ENCODE peak calls at places on chromosomes 2 and 18, in four cellular contexts. I, W, Q and U are unnamed samples.

GRCh38 chr2:25672500-25673169 is 742 bp downstream of the DTNB start:
- DNase-seq in I (peak; percentile 80), W (peak; percentile 75), Q (peak; percentile 45), U (peak; percentile 82)

GRCh38 chr2:45860136-45861106 is 208.9 kb downstream of the PRKCE start:
- DNase-seq in I (peak; percentile 81), W (peak; percentile 77), Q (peak; percentile 36), U (no peak)

GRCh38 chr18:55219059-55219458 is 259.8 kb upstream of the CCDC68 start:
- DNase-seq in I (no peak), W (no peak), Q (no peak), U (no peak)

GRCh38 chr18:69239849-69240248 is 160.8 kb upstream of the DOK6 start:
- DNase-seq in I (no peak), W (no peak), Q (no peak), U (peak; percentile 70)

GRCh38 chr2:188884051-188884450 is 90.1 kb upstream of the COL3A1 start:
- DNase-seq in I (no peak), W (no peak), Q (no peak), U (no peak)

GRCh38 chr2:196208915-196209314 is 37.5 kb upstream of the STK17B start:
- DNase-seq in I (no peak), W (no peak), Q (no peak), U (no peak)

GRCh38 chr18:63454497-63454896 is 22.3 kb upstream of the SERPINB5 start:
- DNase-seq in I (no peak), W (no peak), Q (no peak), U (no peak)

GRCh38 chr2:69979902-69980301 is 18.5 kb upstream of the ASPRV1 start:
- DNase-seq in I (no peak), W (no peak), Q (no peak), U (no peak)

GRCh38 chr18:75172299-75173124 is 36.4 kb downstream of the PTGR3 start:
- DNase-seq in I (no peak), W (no peak), Q (no peak), U (no peak)

GRCh38 chr18:54742654-54743053 is 85.6 kb upstream of the RAB27B start:
- DNase-seq in I (peak; percentile 72), W (no peak), Q (no peak), U (no peak)

GRCh38 chr2:42102606-42103450 is 55.0 kb downstream of the PKDCC start:
- DNase-seq in I (peak; percentile 86), W (no peak), Q (peak; percentile 50), U (no peak)

GRCh38 chr2:86223682-86224560 is 24.7 kb downstream of the MRPL35 start:
- DNase-seq in I (no peak), W (no peak), Q (no peak), U (peak; percentile 64)

GRCh38 chr2:107358362-107358761 is 468.3 kb upstream of the RGPD4 start:
- DNase-seq in I (no peak), W (no peak), Q (no peak), U (no peak)

GRCh38 chr18:62621546-62621945 is 93.8 kb upstream of the PHLPP1 start:
- DNase-seq in I (peak; percentile 81), W (no peak), Q (no peak), U (no peak)

GRCh38 chr2:25981596-25982272 is 563 bp downstream of the KIF3C start:
- DNase-seq in I (peak; percentile 65), W (no peak), Q (no peak), U (no peak)

GRCh38 chr2:98483257-98483861 is 38.7 kb downstream of the INPP4A start:
- DNase-seq in I (no peak), W (no peak), Q (no peak), U (no peak)

GRCh38 chr2:3483227-3483985 is 35.9 kb downstream of the ADI1 start:
- DNase-seq in I (peak; percentile 97), W (no peak), Q (no peak), U (no peak)

GRCh38 chr2:72915907-72916742 is 1.2 kb upstream of the EMX1 start:
- DNase-seq in I (peak; percentile 73), W (no peak), Q (peak; percentile 33), U (peak; percentile 85)

GRCh38 chr2:117323341-117323740 is 491.1 kb upstream of the DDX18 start:
- DNase-seq in I (no peak), W (no peak), Q (no peak), U (no peak)

GRCh38 chr2:40251146-40251545 is 200.7 kb downstream of the SLC8A1 start:
- DNase-seq in I (no peak), W (no peak), Q (no peak), U (peak; percentile 39)

GRCh38 chr2:204321027-204321800 is 224.1 kb upstream of the PARD3B start:
- DNase-seq in I (no peak), W (no peak), Q (no peak), U (no peak)

GRCh38 chr2:10871978-10872377 is 39.8 kb upstream of the KCNF1 start:
- DNase-seq in I (no peak), W (no peak), Q (no peak), U (no peak)

GRCh38 chr2:177599072-177599688 is 206.6 kb downstream of the AGPS start:
- DNase-seq in I (no peak), W (no peak), Q (no peak), U (no peak)

GRCh38 chr18:24600076-24600654 is 139.7 kb downstream of the HRH4 start:
- DNase-seq in I (no peak), W (peak; percentile 6), Q (peak; percentile 43), U (peak; percentile 66)

GRCh38 chr2:241617431-241618154 is 19.4 kb downstream of the THAP4 start:
- DNase-seq in I (peak; percentile 71), W (peak; percentile 44), Q (no peak), U (no peak)

GRCh38 chr18:67608171-67608570 is 91.7 kb upstream of the DSEL start:
- DNase-seq in I (no peak), W (no peak), Q (no peak), U (no peak)

GRCh38 chr2:144546933-144547332 is 27.0 kb upstream of the ZEB2 start:
- DNase-seq in I (no peak), W (no peak), Q (no peak), U (no peak)

GRCh38 chr2:203705184-203705583 is 1.3 kb upstream of the CD28 start:
- DNase-seq in I (no peak), W (peak; percentile 60), Q (no peak), U (no peak)

GRCh38 chr2:239259603-239260298 is 141.1 kb downstream of the HDAC4 start:
- DNase-seq in I (no peak), W (peak; percentile 37), Q (no peak), U (no peak)

GRCh38 chr2:8169443-8169842 is 512.4 kb upstream of the ID2 start:
- DNase-seq in I (no peak), W (no peak), Q (no peak), U (no peak)